ENCODE peak calls at places on chromosomes 12 and 14, in six cellular contexts. One of them, this sample, is unnamed.
A peak's percentile ranks its signal among the peaks of the same experiment; 100 is the strongest.

GRCh38 chr12:91889059-91889458 is 256.6 kb downstream of the BTG1 start:
- DNase-seq in RWPE1: no peak
- DNase-seq in ovary: no peak
- DNase-seq in astrocyte of the spinal cord: peak; percentile 8
- DNase-seq in Panc1: no peak
- DNase-seq in AG09309: no peak
- DNase-seq in this sample: no peak

GRCh38 chr12:125525879-125526278 is 460.6 kb downstream of the AACS start:
- DNase-seq in RWPE1: no peak
- DNase-seq in ovary: no peak
- DNase-seq in astrocyte of the spinal cord: no peak
- DNase-seq in Panc1: no peak
- DNase-seq in AG09309: no peak
- DNase-seq in this sample: no peak

GRCh38 chr12:116164976-116165425 is 112.5 kb downstream of the MED13L start:
- DNase-seq in RWPE1: peak; percentile 67
- DNase-seq in ovary: no peak
- DNase-seq in astrocyte of the spinal cord: peak; percentile 63
- DNase-seq in Panc1: no peak
- DNase-seq in AG09309: no peak
- DNase-seq in this sample: no peak

GRCh38 chr12:68855111-68855510 is 47.1 kb downstream of the MDM2 start:
- DNase-seq in RWPE1: no peak
- DNase-seq in ovary: no peak
- DNase-seq in astrocyte of the spinal cord: no peak
- DNase-seq in Panc1: no peak
- DNase-seq in AG09309: no peak
- DNase-seq in this sample: no peak

GRCh38 chr12:12010277-12011031 is 60.3 kb upstream of the BCL2L14 start:
- DNase-seq in RWPE1: no peak
- DNase-seq in ovary: no peak
- DNase-seq in astrocyte of the spinal cord: peak; percentile 89
- DNase-seq in Panc1: no peak
- DNase-seq in AG09309: peak; percentile 31
- DNase-seq in this sample: no peak

GRCh38 chr12:64627781-64628180 is 17.5 kb downstream of the RASSF3 start:
- DNase-seq in RWPE1: no peak
- DNase-seq in ovary: no peak
- DNase-seq in astrocyte of the spinal cord: peak; percentile 74
- DNase-seq in Panc1: no peak
- DNase-seq in AG09309: peak; percentile 44
- DNase-seq in this sample: no peak

GRCh38 chr14:31969371-31969770 is 107.7 kb upstream of the ARHGAP5 start:
- DNase-seq in RWPE1: no peak
- DNase-seq in ovary: no peak
- DNase-seq in astrocyte of the spinal cord: no peak
- DNase-seq in Panc1: no peak
- DNase-seq in AG09309: no peak
- DNase-seq in this sample: no peak

GRCh38 chr12:107990325-107990724 is 138.8 kb upstream of the WSCD2 start:
- DNase-seq in RWPE1: no peak
- DNase-seq in ovary: no peak
- DNase-seq in astrocyte of the spinal cord: no peak
- DNase-seq in Panc1: no peak
- DNase-seq in AG09309: no peak
- DNase-seq in this sample: no peak

GRCh38 chr12:94062194-94062593 is 86.2 kb upstream of the PLXNC1 start:
- DNase-seq in RWPE1: no peak
- DNase-seq in ovary: no peak
- DNase-seq in astrocyte of the spinal cord: no peak
- DNase-seq in Panc1: no peak
- DNase-seq in AG09309: no peak
- DNase-seq in this sample: no peak

GRCh38 chr14:58465425-58465824 is 37.9 kb downstream of the KIAA0586 start:
- DNase-seq in RWPE1: peak; percentile 29
- DNase-seq in ovary: no peak
- DNase-seq in astrocyte of the spinal cord: peak; percentile 35
- DNase-seq in Panc1: no peak
- DNase-seq in AG09309: no peak
- DNase-seq in this sample: no peak

GRCh38 chr12:130281157-130281799 is 56.4 kb upstream of the PIWIL1 start:
- DNase-seq in RWPE1: peak; percentile 38
- DNase-seq in ovary: no peak
- DNase-seq in astrocyte of the spinal cord: no peak
- DNase-seq in Panc1: no peak
- DNase-seq in AG09309: no peak
- DNase-seq in this sample: peak; percentile 40

GRCh38 chr12:8493084-8493483 is 20.2 kb upstream of the CLEC4D start:
- DNase-seq in RWPE1: no peak
- DNase-seq in ovary: no peak
- DNase-seq in astrocyte of the spinal cord: no peak
- DNase-seq in Panc1: no peak
- DNase-seq in AG09309: no peak
- DNase-seq in this sample: no peak

GRCh38 chr12:108333898-108334699 is 5.0 kb downstream of the CMKLR1 start:
- DNase-seq in RWPE1: peak; percentile 21
- DNase-seq in ovary: no peak
- DNase-seq in astrocyte of the spinal cord: peak; percentile 47
- DNase-seq in Panc1: no peak
- DNase-seq in AG09309: peak; percentile 56
- DNase-seq in this sample: no peak

GRCh38 chr14:77407158-77407557 is 16.2 kb downstream of the NOXRED1 start:
- DNase-seq in RWPE1: no peak
- DNase-seq in ovary: no peak
- DNase-seq in astrocyte of the spinal cord: no peak
- DNase-seq in Panc1: no peak
- DNase-seq in AG09309: peak; percentile 4
- DNase-seq in this sample: no peak

DNA sequence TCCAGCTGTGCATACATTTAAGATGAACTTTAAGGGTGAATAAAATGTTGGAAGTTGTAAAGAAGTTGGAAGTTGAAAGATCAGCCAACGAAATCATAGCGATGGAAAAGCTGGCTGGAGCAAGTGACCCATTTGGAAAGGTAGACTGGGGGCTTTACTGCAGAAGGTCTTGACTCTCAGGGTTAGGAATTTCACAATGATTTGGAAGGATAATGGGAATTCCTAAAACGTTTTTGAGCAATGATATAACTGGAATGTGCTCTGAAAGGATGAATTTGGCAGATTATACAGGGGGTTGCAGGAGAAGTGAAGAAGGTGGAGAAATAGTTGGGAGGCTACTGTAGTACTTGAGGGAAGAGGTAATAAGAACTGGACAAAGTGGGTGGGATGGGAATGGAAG is 27.4 kb downstream of the EMP1 start:
- DNase-seq in RWPE1: no peak
- DNase-seq in ovary: no peak
- DNase-seq in astrocyte of the spinal cord: no peak
- DNase-seq in Panc1: no peak
- DNase-seq in AG09309: no peak
- DNase-seq in this sample: no peak
- TF ChIP-seq CTCF in RWPE1: no peak
- TF ChIP-seq CTCF in ovary: no peak
- TF ChIP-seq CTCF in astrocyte of the spinal cord: no peak
- TF ChIP-seq CTCF in Panc1: no peak
- TF ChIP-seq CTCF in AG09309: no peak
- TF ChIP-seq CTCF in this sample: no peak

GRCh38 chr12:105378821-105379400 is 48.4 kb downstream of the C12orf75 start:
- DNase-seq in RWPE1: no peak
- DNase-seq in ovary: no peak
- DNase-seq in astrocyte of the spinal cord: no peak
- DNase-seq in Panc1: no peak
- DNase-seq in AG09309: no peak
- DNase-seq in this sample: no peak
- TF ChIP-seq CTCF in RWPE1: no peak
- TF ChIP-seq CTCF in ovary: no peak
- TF ChIP-seq CTCF in astrocyte of the spinal cord: peak; percentile 51
- TF ChIP-seq CTCF in Panc1: peak; percentile 47
- TF ChIP-seq CTCF in AG09309: peak; percentile 25
- TF ChIP-seq CTCF in this sample: no peak

GRCh38 chr12:21337959-21338704 is 3.4 kb upstream of the SLCO1A2 start:
- DNase-seq in RWPE1: no peak
- DNase-seq in ovary: no peak
- DNase-seq in astrocyte of the spinal cord: no peak
- DNase-seq in Panc1: no peak
- DNase-seq in AG09309: no peak
- DNase-seq in this sample: no peak

GRCh38 chr12:21337453-21337852 is 2.7 kb upstream of the SLCO1A2 start:
- DNase-seq in RWPE1: no peak
- DNase-seq in ovary: no peak
- DNase-seq in astrocyte of the spinal cord: no peak
- DNase-seq in Panc1: no peak
- DNase-seq in AG09309: no peak
- DNase-seq in this sample: no peak

GRCh38 chr12:21334100-21334499 is 617 bp downstream of the SLCO1A2 start:
- DNase-seq in RWPE1: no peak
- DNase-seq in ovary: no peak
- DNase-seq in astrocyte of the spinal cord: no peak
- DNase-seq in Panc1: no peak
- DNase-seq in AG09309: no peak
- DNase-seq in this sample: no peak

GRCh38 chr12:21336656-21337055 is 1.9 kb upstream of the SLCO1A2 start:
- DNase-seq in RWPE1: no peak
- DNase-seq in ovary: no peak
- DNase-seq in astrocyte of the spinal cord: no peak
- DNase-seq in Panc1: no peak
- DNase-seq in AG09309: no peak
- DNase-seq in this sample: no peak

GRCh38 chr12:21334771-21335325 is at the start of gene SLCO1A2:
- DNase-seq in RWPE1: no peak
- DNase-seq in ovary: no peak
- DNase-seq in astrocyte of the spinal cord: no peak
- DNase-seq in Panc1: no peak
- DNase-seq in AG09309: no peak
- DNase-seq in this sample: no peak
- TF ChIP-seq CTCF in RWPE1: no peak
- TF ChIP-seq CTCF in ovary: no peak
- TF ChIP-seq CTCF in astrocyte of the spinal cord: no peak
- TF ChIP-seq CTCF in Panc1: no peak
- TF ChIP-seq CTCF in AG09309: no peak
- TF ChIP-seq CTCF in this sample: no peak

GRCh38 chr14:54338696-54339317 is 58.0 kb upstream of the CDKN3 start:
- DNase-seq in RWPE1: peak; percentile 34
- DNase-seq in ovary: no peak
- DNase-seq in astrocyte of the spinal cord: peak; percentile 73
- DNase-seq in Panc1: no peak
- DNase-seq in AG09309: peak; percentile 29
- DNase-seq in this sample: no peak
- TF ChIP-seq CTCF in RWPE1: peak; percentile 64
- TF ChIP-seq CTCF in ovary: no peak
- TF ChIP-seq CTCF in astrocyte of the spinal cord: peak; percentile 78
- TF ChIP-seq CTCF in Panc1: peak; percentile 59
- TF ChIP-seq CTCF in AG09309: peak; percentile 83
- TF ChIP-seq CTCF in this sample: no peak

DNA sequence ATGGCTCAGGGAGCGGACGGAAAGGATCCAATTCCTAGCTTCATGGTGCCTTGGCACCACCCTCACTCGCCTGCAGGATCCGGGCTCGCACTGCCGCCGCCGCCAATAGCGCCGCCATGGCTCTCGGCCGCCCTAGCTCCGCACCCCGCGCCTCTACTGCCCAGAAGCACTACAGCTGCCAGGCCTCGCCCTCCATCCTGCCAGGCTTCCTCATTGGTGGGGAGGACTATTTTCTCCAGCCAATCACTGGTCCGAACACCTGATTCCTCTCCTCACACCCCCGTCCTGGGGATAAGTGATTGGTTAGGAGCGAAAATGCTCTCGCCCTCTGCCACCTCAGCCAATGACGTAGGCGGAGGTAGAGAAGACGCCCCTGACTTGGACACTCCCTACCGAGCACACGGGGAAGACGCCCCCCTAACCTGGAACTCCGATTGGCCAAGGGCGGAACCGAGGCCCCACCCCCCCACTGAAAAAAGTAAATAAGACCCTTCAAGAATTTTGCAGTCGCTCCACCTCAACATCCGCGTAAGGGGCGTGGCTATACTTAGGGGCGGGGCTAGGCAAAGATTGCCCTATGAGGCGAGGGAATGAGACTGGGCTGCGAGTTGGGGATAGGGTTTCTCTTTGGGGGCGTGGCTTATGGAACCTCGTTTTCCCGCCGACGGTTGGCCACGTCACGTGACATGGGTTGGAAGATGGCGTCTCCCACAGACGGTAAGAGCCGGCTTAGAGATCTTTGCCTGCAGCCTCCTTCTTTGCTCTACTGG is at the start of the genes ALDH6A1 and LIN52:
- DNase-seq in RWPE1: peak; percentile 100
- DNase-seq in ovary: peak; percentile 100
- DNase-seq in astrocyte of the spinal cord: peak; percentile 100
- DNase-seq in Panc1: peak; percentile 98
- DNase-seq in AG09309: peak; percentile 100
- DNase-seq in this sample: peak; percentile 100
- TF ChIP-seq CTCF in RWPE1: no peak
- TF ChIP-seq CTCF in ovary: no peak
- TF ChIP-seq CTCF in astrocyte of the spinal cord: no peak
- TF ChIP-seq CTCF in Panc1: no peak
- TF ChIP-seq CTCF in AG09309: no peak
- TF ChIP-seq CTCF in this sample: no peak

This sample was measured in pancreas.